ENCODE peak calls at places on chromosomes 3 and 15, in eight cellular contexts. One of them, this sample, is unnamed.

GRCh38 chr15:37765809-37766208 is 168.6 kb upstream of the TMCO5A start:
- DNase-seq in PC-9: no peak
- DNase-seq in ascending aorta: no peak
- DNase-seq in aorta: no peak
- DNase-seq in BE2C: no peak
- DNase-seq in stomach: no peak
- DNase-seq in AG04450: no peak
- DNase-seq in heart left ventricle: no peak
- DNase-seq in this sample: no peak

GRCh38 chr3:97232635-97233034 is 418.2 kb downstream of the EPHA6 start:
- DNase-seq in PC-9: peak; percentile 70
- DNase-seq in ascending aorta: no peak
- DNase-seq in aorta: no peak
- DNase-seq in BE2C: peak; percentile 90
- DNase-seq in stomach: peak; percentile 25
- DNase-seq in AG04450: no peak
- DNase-seq in heart left ventricle: no peak
- DNase-seq in this sample: no peak

GRCh38 chr15:51726302-51727073 is 11.0 kb downstream of the LYSMD2 start:
- DNase-seq in PC-9: peak; percentile 75
- DNase-seq in ascending aorta: no peak
- DNase-seq in aorta: no peak
- DNase-seq in BE2C: peak; percentile 91
- DNase-seq in stomach: no peak
- DNase-seq in AG04450: peak; percentile 68
- DNase-seq in heart left ventricle: peak; percentile 54
- DNase-seq in this sample: peak; percentile 76

GRCh38 chr15:73273181-73274002 is 95.4 kb downstream of the HCN4 start:
- DNase-seq in PC-9: peak; percentile 32
- DNase-seq in ascending aorta: no peak
- DNase-seq in aorta: no peak
- DNase-seq in BE2C: peak; percentile 61
- DNase-seq in stomach: peak; percentile 44
- DNase-seq in AG04450: peak; percentile 16
- DNase-seq in heart left ventricle: peak; percentile 38
- DNase-seq in this sample: peak; percentile 71

GRCh38 chr3:150610785-150611184 is 7.7 kb downstream of the SELENOT start:
- DNase-seq in PC-9: no peak
- DNase-seq in ascending aorta: no peak
- DNase-seq in aorta: no peak
- DNase-seq in BE2C: no peak
- DNase-seq in stomach: no peak
- DNase-seq in AG04450: no peak
- DNase-seq in heart left ventricle: no peak
- DNase-seq in this sample: no peak

GRCh38 chr15:99706557-99707303 is 26.5 kb downstream of the LYSMD4 start:
- DNase-seq in PC-9: no peak
- DNase-seq in ascending aorta: no peak
- DNase-seq in aorta: no peak
- DNase-seq in BE2C: no peak
- DNase-seq in stomach: no peak
- DNase-seq in AG04450: no peak
- DNase-seq in heart left ventricle: no peak
- DNase-seq in this sample: no peak

GRCh38 chr3:177197934-177198484 is 727 bp upstream of the TBL1XR1 start:
- DNase-seq in PC-9: no peak
- DNase-seq in ascending aorta: no peak
- DNase-seq in aorta: no peak
- DNase-seq in BE2C: no peak
- DNase-seq in stomach: no peak
- DNase-seq in AG04450: no peak
- DNase-seq in heart left ventricle: no peak
- DNase-seq in this sample: no peak

GRCh38 chr3:101216710-101217457 is 103.5 kb downstream of the IMPG2 start:
- DNase-seq in PC-9: no peak
- DNase-seq in ascending aorta: peak; percentile 33
- DNase-seq in aorta: peak; percentile 74
- DNase-seq in BE2C: no peak
- DNase-seq in stomach: no peak
- DNase-seq in AG04450: no peak
- DNase-seq in heart left ventricle: no peak
- DNase-seq in this sample: no peak

GRCh38 chr3:128360705-128361271 is 105.9 kb downstream of the DNAJB8 start:
- DNase-seq in PC-9: no peak
- DNase-seq in ascending aorta: no peak
- DNase-seq in aorta: no peak
- DNase-seq in BE2C: no peak
- DNase-seq in stomach: no peak
- DNase-seq in AG04450: no peak
- DNase-seq in heart left ventricle: no peak
- DNase-seq in this sample: no peak

GRCh38 chr3:34146596-34146995 is 348.2 kb downstream of the PDCD6IP start:
- DNase-seq in PC-9: no peak
- DNase-seq in ascending aorta: no peak
- DNase-seq in aorta: no peak
- DNase-seq in BE2C: no peak
- DNase-seq in stomach: no peak
- DNase-seq in AG04450: no peak
- DNase-seq in heart left ventricle: no peak
- DNase-seq in this sample: no peak

GRCh38 chr3:17054301-17054700 is 169.5 kb downstream of the PLCL2 start:
- DNase-seq in PC-9: no peak
- DNase-seq in ascending aorta: no peak
- DNase-seq in aorta: no peak
- DNase-seq in BE2C: no peak
- DNase-seq in stomach: no peak
- DNase-seq in AG04450: no peak
- DNase-seq in heart left ventricle: no peak
- DNase-seq in this sample: no peak

GRCh38 chr3:141505166-141505565 is 18.3 kb downstream of the RASA2 start:
- DNase-seq in PC-9: no peak
- DNase-seq in ascending aorta: no peak
- DNase-seq in aorta: no peak
- DNase-seq in BE2C: no peak
- DNase-seq in stomach: no peak
- DNase-seq in AG04450: no peak
- DNase-seq in heart left ventricle: no peak
- DNase-seq in this sample: no peak

GRCh38 chr3:141500397-141500796 is 13.6 kb downstream of the RASA2 start:
- DNase-seq in PC-9: no peak
- DNase-seq in ascending aorta: no peak
- DNase-seq in aorta: no peak
- DNase-seq in BE2C: no peak
- DNase-seq in stomach: no peak
- DNase-seq in AG04450: no peak
- DNase-seq in heart left ventricle: no peak
- DNase-seq in this sample: no peak

GRCh38 chr3:141499965-141500364 is 13.1 kb downstream of the RASA2 start:
- DNase-seq in PC-9: no peak
- DNase-seq in ascending aorta: no peak
- DNase-seq in aorta: no peak
- DNase-seq in BE2C: no peak
- DNase-seq in stomach: no peak
- DNase-seq in AG04450: no peak
- DNase-seq in heart left ventricle: no peak
- DNase-seq in this sample: no peak

GRCh38 chr3:141498592-141499223 is 11.9 kb downstream of the RASA2 start:
- DNase-seq in PC-9: no peak
- DNase-seq in ascending aorta: peak; percentile 36
- DNase-seq in aorta: peak; percentile 71
- DNase-seq in BE2C: no peak
- DNase-seq in stomach: peak; percentile 62
- DNase-seq in AG04450: no peak
- DNase-seq in heart left ventricle: peak; percentile 33
- DNase-seq in this sample: no peak

GRCh38 chr3:141499304-141499703 is 12.5 kb downstream of the RASA2 start:
- DNase-seq in PC-9: no peak
- DNase-seq in ascending aorta: no peak
- DNase-seq in aorta: no peak
- DNase-seq in BE2C: no peak
- DNase-seq in stomach: no peak
- DNase-seq in AG04450: no peak
- DNase-seq in heart left ventricle: no peak
- DNase-seq in this sample: no peak
- H3K4me3 ChIP-seq in PC-9: no peak overlapping the region
- H3K4me3 ChIP-seq in ascending aorta: no peak overlapping the region
- H3K4me3 ChIP-seq in aorta: no peak overlapping the region
- H3K4me3 ChIP-seq in BE2C: no peak overlapping the region
- H3K4me3 ChIP-seq in stomach: no peak overlapping the region
- H3K4me3 ChIP-seq in AG04450: no peak overlapping the region
- H3K4me3 ChIP-seq in heart left ventricle: no peak overlapping the region
- H3K4me3 ChIP-seq in this sample: no peak overlapping the region

GRCh38 chr15:64633332-64633731 is 142.1 kb downstream of the RBPMS2 start:
- DNase-seq in PC-9: no peak
- DNase-seq in ascending aorta: no peak
- DNase-seq in aorta: no peak
- DNase-seq in BE2C: no peak
- DNase-seq in stomach: no peak
- DNase-seq in AG04450: no peak
- DNase-seq in heart left ventricle: no peak
- DNase-seq in this sample: no peak

GRCh38 chr15:64635486-64635815 is 139.9 kb downstream of the RBPMS2 start:
- DNase-seq in PC-9: no peak
- DNase-seq in ascending aorta: no peak
- DNase-seq in aorta: no peak
- DNase-seq in BE2C: peak; percentile 54
- DNase-seq in stomach: peak; percentile 44
- DNase-seq in AG04450: peak; percentile 42
- DNase-seq in heart left ventricle: peak; percentile 21
- DNase-seq in this sample: no peak

GRCh38 chr15:64634576-64635485 is 140.6 kb downstream of the RBPMS2 start:
- DNase-seq in PC-9: no peak
- DNase-seq in ascending aorta: no peak
- DNase-seq in aorta: no peak
- DNase-seq in BE2C: peak; percentile 29
- DNase-seq in stomach: no peak
- DNase-seq in AG04450: no peak
- DNase-seq in heart left ventricle: no peak
- DNase-seq in this sample: peak; percentile 46

GRCh38 chr15:64636101-64636500 is 139.3 kb downstream of the RBPMS2 start:
- DNase-seq in PC-9: no peak
- DNase-seq in ascending aorta: no peak
- DNase-seq in aorta: no peak
- DNase-seq in BE2C: no peak
- DNase-seq in stomach: no peak
- DNase-seq in AG04450: no peak
- DNase-seq in heart left ventricle: no peak
- DNase-seq in this sample: no peak

GRCh38 chr15:64634020-64634419 is 141.4 kb downstream of the RBPMS2 start:
- DNase-seq in PC-9: no peak
- DNase-seq in ascending aorta: no peak
- DNase-seq in aorta: no peak
- DNase-seq in BE2C: peak; percentile 9
- DNase-seq in stomach: no peak
- DNase-seq in AG04450: no peak
- DNase-seq in heart left ventricle: no peak
- DNase-seq in this sample: no peak
- H3K27me3 ChIP-seq in PC-9: no peaks in the 10 kb centered on the region
- H3K27me3 ChIP-seq in ascending aorta: no peaks in the 10 kb centered on the region
- H3K27me3 ChIP-seq in aorta: no peaks in the 10 kb centered on the region
- H3K27me3 ChIP-seq in BE2C: no peaks in the 10 kb centered on the region
- H3K27me3 ChIP-seq in stomach: no peaks in the 10 kb centered on the region
- H3K27me3 ChIP-seq in AG04450: no peaks in the 10 kb centered on the region
- H3K27me3 ChIP-seq in heart left ventricle: no peaks in the 10 kb centered on the region
- H3K27me3 ChIP-seq in this sample: no peaks in the 10 kb centered on the region

DNA sequence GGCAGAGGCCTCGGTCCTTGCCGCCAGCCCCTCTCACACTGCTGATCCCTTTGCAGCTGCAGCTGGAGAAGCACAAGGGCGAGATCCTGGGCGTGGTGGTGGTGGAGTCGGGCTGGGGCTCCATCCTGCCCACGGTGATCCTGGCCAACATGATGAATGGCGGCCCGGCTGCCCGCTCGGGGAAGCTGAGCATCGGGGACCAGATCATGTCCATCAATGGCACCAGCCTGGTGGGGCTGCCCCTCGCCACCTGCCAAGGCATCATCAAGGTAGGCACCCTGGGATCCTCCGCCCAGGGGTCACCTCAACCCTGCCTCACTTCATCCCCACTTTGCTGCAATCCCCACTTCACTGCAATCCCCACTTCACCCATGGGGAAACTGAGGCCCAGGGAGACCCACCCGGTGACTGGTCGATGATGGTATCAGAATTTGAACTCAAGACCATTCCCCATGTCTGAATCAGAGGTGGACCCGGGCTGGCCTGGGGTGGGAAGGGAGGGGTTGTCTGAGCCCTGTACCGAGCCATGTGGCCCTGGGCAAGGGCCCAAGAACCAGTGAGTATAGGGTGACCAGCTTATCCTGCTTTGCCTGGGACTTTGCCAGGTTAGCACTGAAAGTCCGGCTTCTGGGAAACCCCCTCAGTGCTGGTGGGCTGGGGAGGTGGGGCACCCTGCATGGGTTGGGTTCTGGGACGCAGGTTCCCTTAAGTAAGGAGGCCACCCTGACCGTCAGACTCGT is 162.9 kb downstream of the NSMCE3 start:
- DNase-seq in PC-9: no peak
- DNase-seq in ascending aorta: no peak
- DNase-seq in aorta: peak; percentile 37
- DNase-seq in BE2C: no peak
- DNase-seq in stomach: no peak
- DNase-seq in AG04450: no peak
- DNase-seq in heart left ventricle: no peak
- DNase-seq in this sample: no peak
- H3K4me3 ChIP-seq in PC-9: no peak overlapping the region
- H3K4me3 ChIP-seq in ascending aorta: no peak overlapping the region
- H3K4me3 ChIP-seq in aorta: no peak overlapping the region
- H3K4me3 ChIP-seq in BE2C: no peak overlapping the region
- H3K4me3 ChIP-seq in stomach: no peak overlapping the region
- H3K4me3 ChIP-seq in AG04450: no peak overlapping the region
- H3K4me3 ChIP-seq in heart left ventricle: no peak overlapping the region
- H3K4me3 ChIP-seq in this sample: no peak overlapping the region

GRCh38 chr3:74613060-74613459 is 1.4 kb downstream of the CNTN3 start:
- DNase-seq in PC-9: no peak
- DNase-seq in ascending aorta: no peak
- DNase-seq in aorta: no peak
- DNase-seq in BE2C: no peak
- DNase-seq in stomach: no peak
- DNase-seq in AG04450: no peak
- DNase-seq in heart left ventricle: no peak
- DNase-seq in this sample: peak; percentile 5

GRCh38 chr3:74606987-74607386 is 7.5 kb downstream of the CNTN3 start:
- DNase-seq in PC-9: no peak
- DNase-seq in ascending aorta: no peak
- DNase-seq in aorta: no peak
- DNase-seq in BE2C: no peak
- DNase-seq in stomach: no peak
- DNase-seq in AG04450: no peak
- DNase-seq in heart left ventricle: no peak
- DNase-seq in this sample: no peak

GRCh38 chr3:74605437-74605836 is 9.0 kb downstream of the CNTN3 start:
- DNase-seq in PC-9: no peak
- DNase-seq in ascending aorta: no peak
- DNase-seq in aorta: no peak
- DNase-seq in BE2C: peak; percentile 41
- DNase-seq in stomach: no peak
- DNase-seq in AG04450: no peak
- DNase-seq in heart left ventricle: no peak
- DNase-seq in this sample: no peak

GRCh38 chr3:74603292-74603691 is 11.2 kb downstream of the CNTN3 start:
- DNase-seq in PC-9: no peak
- DNase-seq in ascending aorta: no peak
- DNase-seq in aorta: no peak
- DNase-seq in BE2C: no peak
- DNase-seq in stomach: no peak
- DNase-seq in AG04450: no peak
- DNase-seq in heart left ventricle: no peak
- DNase-seq in this sample: no peak

GRCh38 chr3:74607803-74608202 is 6.7 kb downstream of the CNTN3 start:
- DNase-seq in PC-9: no peak
- DNase-seq in ascending aorta: no peak
- DNase-seq in aorta: no peak
- DNase-seq in BE2C: no peak
- DNase-seq in stomach: no peak
- DNase-seq in AG04450: no peak
- DNase-seq in heart left ventricle: no peak
- DNase-seq in this sample: no peak
- H3K27me3 ChIP-seq in PC-9: no peaks in the 10 kb centered on the region
- H3K27me3 ChIP-seq in ascending aorta: no peaks in the 10 kb centered on the region
- H3K27me3 ChIP-seq in aorta: no peaks in the 10 kb centered on the region
- H3K27me3 ChIP-seq in BE2C: peaks cover 38% of the 10 kb centered on the region
- H3K27me3 ChIP-seq in stomach: no peaks in the 10 kb centered on the region
- H3K27me3 ChIP-seq in AG04450: no peaks in the 10 kb centered on the region
- H3K27me3 ChIP-seq in heart left ventricle: peaks cover 13% of the 10 kb centered on the region
- H3K27me3 ChIP-seq in this sample: peaks cover 12% of the 10 kb centered on the region

This sample was measured in H7.